ENCODE peak calls at places on chromosomes 4 and X, in four cellular contexts. M is K562, Q is HL-60, H is GM12878. Z is an unnamed sample.

GRCh38 chr4:169492436-169493163 is 119.8 kb downstream of the NEK1 start:
- DNase-seq in M (peak), Q (peak), H (peak), Z (no peak)

GRCh38 chr4:140186651-140187315 is 32.8 kb upstream of the MAML3 start:
- DNase-seq in M (no peak), Q (no peak), H (no peak), Z (no peak)

GRCh38 chr4:183504930-183505555 is at the start of gene ING2:
- DNase-seq in M (peak), Q (no peak), H (no peak), Z (peak)

GRCh38 chr4:109803924-109804571 is 2.2 kb upstream of the CFI start:
- DNase-seq in M (no peak), Q (peak), H (peak), Z (peak)

GRCh38 chrX:70030242-70030823 is 19.4 kb downstream of the AWAT2 start:
- DNase-seq in M (peak), Q (peak), H (no peak), Z (peak)

GRCh38 chrX:112043997-112044396 is 38.6 kb downstream of the TRPC5 start:
- DNase-seq in M (peak), Q (no peak), H (no peak), Z (no peak)

GRCh38 chrX:135625995-135626394 is 87.4 kb upstream of the CT45A1 start:
- DNase-seq in M (peak), Q (no peak), H (no peak), Z (no peak)

GRCh38 chrX:11210397-11210796 is 82.8 kb upstream of the AMELX start:
- DNase-seq in M (no peak), Q (no peak), H (no peak), Z (no peak)

GRCh38 chrX:13078739-13079444 is 34.5 kb upstream of the FAM9C start:
- DNase-seq in M (no peak), Q (peak), H (no peak), Z (no peak)

GRCh38 chr4:39255266-39255665 is 72.9 kb downstream of the WDR19 start:
- DNase-seq in M (peak), Q (no peak), H (no peak), Z (no peak)

GRCh38 chr4:73735231-73735630 is 5.1 kb upstream of the CXCL8 start:
- DNase-seq in M (no peak), Q (peak), H (peak), Z (no peak)

GRCh38 chr4:14434483-14434882 is 567.8 kb upstream of the CPEB2 start:
- DNase-seq in M (no peak), Q (no peak), H (no peak), Z (no peak)

GRCh38 chr4:6377626-6378492 is 94.6 kb downstream of the PPP2R2C start:
- DNase-seq in M (no peak), Q (no peak), H (no peak), Z (no peak)

GRCh38 chrX:54172455-54172854 is 10.6 kb downstream of the FAM120C start:
- DNase-seq in M (no peak), Q (no peak), H (no peak), Z (no peak)

GRCh38 chr4:37224832-37225231 is 19.7 kb upstream of the NWD2 start:
- DNase-seq in M (no peak), Q (no peak), H (no peak), Z (no peak)

GRCh38 chr4:10346023-10346422 is 111.2 kb downstream of the ZNF518B start:
- DNase-seq in M (no peak), Q (no peak), H (no peak), Z (no peak)

GRCh38 chr4:31557444-31557843 is 837.3 kb downstream of the PCDH7 start:
- DNase-seq in M (no peak), Q (no peak), H (no peak), Z (no peak)

GRCh38 chrX:2511326-2511725 is 10.6 kb upstream of the DHRSX start:
- DNase-seq in M (no peak), Q (no peak), H (no peak), Z (no peak)

GRCh38 chrX:47502591-47503222 is 19.7 kb upstream of the ZNF41 start:
- DNase-seq in M (no peak), Q (no peak), H (no peak), Z (no peak)

GRCh38 chr4:39054497-39054896 is 7.5 kb upstream of the KLHL5 start:
- DNase-seq in M (no peak), Q (no peak), H (no peak), Z (no peak)

GRCh38 chr4:28229092-28229491 is 1368.5 kb downstream of the STIM2 start:
- DNase-seq in M (no peak), Q (no peak), H (no peak), Z (no peak)

GRCh38 chrX:68929332-68930150 is 100.7 kb downstream of the EFNB1 start:
- DNase-seq in M (no peak), Q (no peak), H (no peak), Z (no peak)

GRCh38 chr4:27248829-27249228 is 388.2 kb downstream of the STIM2 start:
- DNase-seq in M (no peak), Q (no peak), H (no peak), Z (no peak)

GRCh38 chrX:39245024-39245423 is 443.8 kb downstream of the MID1IP1 start:
- DNase-seq in M (no peak), Q (no peak), H (no peak), Z (no peak)
- TF ChIP-seq POLR2AphosphoS5 in M (no peak), Q (no peak), H (no peak), Z (no peak)

DNA sequence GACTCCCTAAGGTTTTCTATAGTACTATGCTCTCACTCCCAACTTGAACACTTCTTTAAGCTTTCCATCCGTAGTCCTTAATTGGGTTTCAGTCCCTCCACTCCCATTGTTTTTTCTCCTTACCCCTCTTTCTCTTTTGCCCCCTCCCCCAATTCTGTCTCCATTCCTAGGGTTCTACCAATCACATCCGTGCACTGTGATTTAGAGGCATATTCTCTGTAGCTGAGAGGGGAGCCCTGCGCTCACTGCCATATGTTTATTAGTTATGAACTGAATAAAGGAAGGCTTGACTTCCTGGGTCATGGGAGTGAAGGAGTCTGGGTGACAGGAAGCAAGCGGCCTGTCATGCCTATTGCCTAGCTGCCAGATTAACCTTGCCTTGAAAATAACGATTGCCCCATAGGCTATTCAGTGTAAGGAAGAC is 470 bp downstream of the MCTS1 start:
- DNase-seq in M (peak), Q (peak), H (no peak), Z (peak)
- TF ChIP-seq SPI1 in M (no peak), Q (no peak), H (no peak), Z (no peak)

DNA sequence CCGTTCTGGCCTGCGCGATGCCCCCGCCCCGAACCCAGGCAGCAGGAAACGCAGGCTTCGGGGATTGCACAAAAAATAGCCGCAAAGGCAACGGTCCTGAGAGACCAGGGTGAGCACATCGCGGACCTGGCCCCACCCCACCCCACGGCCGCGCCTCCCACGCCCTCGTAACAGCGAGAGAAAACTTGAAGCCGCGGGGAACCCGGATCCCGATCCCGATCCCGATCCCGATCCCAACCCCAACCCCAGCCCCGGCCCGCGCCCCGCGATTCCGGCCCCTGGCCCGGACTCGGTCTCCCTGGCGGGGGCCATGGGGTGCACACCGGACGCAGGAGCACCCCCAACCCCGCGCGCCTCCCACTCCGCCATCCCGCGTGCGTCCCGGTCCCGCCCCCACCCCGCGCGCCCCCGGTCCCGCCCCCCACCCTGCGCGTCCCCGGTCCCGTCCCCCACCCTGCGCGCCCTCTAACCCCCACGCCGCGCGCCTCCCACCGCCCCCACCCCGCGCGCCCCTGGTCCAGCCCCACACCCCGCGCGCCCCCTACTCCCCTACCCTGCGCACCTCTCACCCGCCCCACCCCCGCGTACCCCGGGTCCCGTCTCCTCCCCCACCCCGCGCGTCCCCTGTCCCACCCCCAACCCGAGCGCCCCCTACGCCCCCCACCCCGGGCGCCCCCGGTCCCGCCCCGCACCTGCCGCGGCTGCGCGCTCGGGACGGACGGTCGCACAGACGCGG is 29.0 kb downstream of the NOP14 start:
- DNase-seq in M (peak), Q (peak), H (no peak), Z (no peak)
- TF ChIP-seq POLR2AphosphoS5 in M (no peak), Q (peak), H (no peak), Z (no peak)

GRCh38 chrX:118418811-118419251 is 72.9 kb downstream of the WDR44 start:
- DNase-seq in M (no peak), Q (no peak), H (no peak), Z (no peak)
- TF ChIP-seq SPI1 in M (no peak), Q (no peak), H (no peak), Z (no peak)

GRCh38 chrX:115561605-115562491 is 874 bp downstream of the PLS3 start:
- DNase-seq in M (no peak), Q (no peak), H (no peak), Z (no peak)
- TF ChIP-seq POLR2AphosphoS5 in M (no peak), Q (no peak), H (no peak), Z (no peak)

GRCh38 chrX:132488819-132489255 is at the start of gene MBNL3:
- DNase-seq in M (no peak), Q (peak), H (no peak), Z (no peak)
- TF ChIP-seq SPI1 in M (no peak), Q (no peak), H (no peak), Z (no peak)

Z was measured in GM12891.